ENCODE peak calls at places on chromosomes 5 and 9, in eight cellular contexts. M is sigmoid colon, K is IMR-90, U is stomach, O is endodermal cell, X is lung, J is psoas muscle, S is A549. N is an unnamed sample.

GRCh38 chr5:7873216-7873615 is 4.3 kb downstream of the MTRR start:
- DNase-seq in U (no peak), J (no peak), X (no peak), S (no peak), M (no peak), O (no peak), K (no peak), N (no peak)

GRCh38 chr9:133782157-133783130 is 44.3 kb upstream of the SARDH start:
- DNase-seq in X (peak; percentile 64), O (peak; percentile 93), M (peak; percentile 78), J (peak; percentile 58), K (peak; percentile 62), S (peak; percentile 66), U (peak; percentile 80), N (peak; percentile 25)

GRCh38 chr5:17216176-17216973 is 1.1 kb upstream of the BASP1 start:
- DNase-seq in M (peak; percentile 79), K (peak; percentile 76), J (peak; percentile 71), U (peak; percentile 85), X (peak; percentile 81), S (peak; percentile 92), O (peak; percentile 94), N (peak; percentile 63)

GRCh38 chr9:87793292-87793691 is 67.4 kb downstream of the CTSL start:
- DNase-seq in K (peak; percentile 87), S (peak; percentile 93), U (no peak), J (no peak), M (no peak), O (no peak), X (no peak), N (no peak)

GRCh38 chr5:80109549-80110478 is 74.7 kb downstream of the THBS4 start:
- DNase-seq in X (no peak), S (no peak), J (no peak), U (no peak), O (peak; percentile 71), K (no peak), M (peak; percentile 93), N (no peak)

GRCh38 chr9:87564111-87564510 is 66.4 kb downstream of the DAPK1 start:
- DNase-seq in J (no peak), X (no peak), M (no peak), O (no peak), U (no peak), K (no peak), S (no peak), N (no peak)

GRCh38 chr5:81751836-81752643 is 1.1 kb upstream of the SSBP2 start:
- DNase-seq in K (no peak), X (no peak), J (no peak), S (no peak), U (peak; percentile 30), O (no peak), M (peak; percentile 77), N (no peak)

GRCh38 chr5:160312139-160312959 is at the start of gene CCNJL:
- DNase-seq in O (peak; percentile 93), S (peak; percentile 62), M (no peak), X (peak; percentile 66), K (peak; percentile 44), U (peak; percentile 65), J (peak; percentile 39), N (no peak)

GRCh38 chr5:127938746-127939145 is 144.8 kb upstream of the SLC12A2 start:
- DNase-seq in X (no peak), U (no peak), M (no peak), J (no peak), K (no peak), O (no peak), S (no peak), N (no peak)

GRCh38 chr5:83179966-83180365 is 102.6 kb downstream of the XRCC4 start:
- DNase-seq in M (no peak), J (no peak), K (peak; percentile 83), U (no peak), O (no peak), X (no peak), S (no peak), N (no peak)

GRCh38 chr5:142499591-142500384 is 175.0 kb upstream of the SPRY4 start:
- DNase-seq in J (no peak), X (no peak), O (no peak), U (no peak), K (no peak), M (no peak), S (no peak), N (no peak)

GRCh38 chr5:33371660-33372059 is 69.1 kb upstream of the TARS1 start:
- DNase-seq in J (no peak), O (no peak), U (no peak), S (no peak), X (no peak), K (peak; percentile 93), M (no peak), N (no peak)

GRCh38 chr5:181109489-181110013 is 21.4 kb downstream of the OR2V1 start:
- DNase-seq in U (no peak), J (no peak), X (no peak), M (peak; percentile 45), O (peak; percentile 75), K (no peak), S (no peak), N (no peak)

GRCh38 chr9:109779711-109780452 is at the start of gene PALM2AKAP2:
- DNase-seq in X (peak; percentile 31), U (no peak), M (peak; percentile 77), J (peak; percentile 74), S (peak; percentile 43), O (peak; percentile 90), K (peak; percentile 68), N (no peak)

GRCh38 chr9:136572003-136572595 is 26.3 kb upstream of the NOTCH1 start:
- DNase-seq in M (no peak), S (peak; percentile 76), O (peak; percentile 99), J (no peak), U (no peak), X (no peak), K (peak; percentile 77), N (no peak)

GRCh38 chr9:14346826-14347407 is 33.0 kb upstream of the NFIB start:
- DNase-seq in X (no peak), K (no peak), J (peak; percentile 54), U (no peak), M (no peak), S (no peak), O (peak; percentile 74), N (no peak)
- H3K4me3 ChIP-seq in X (no peak overlapping the region), K (no peak overlapping the region), J (peak overlapping the region; percentile 71), U (peak overlapping the region; percentile 46), M (peak overlapping the region; percentile 51), S (peak overlapping the region; percentile 55), O (peak overlapping the region; percentile 83), N (no peak overlapping the region)

GRCh38 chr5:151156732-151157402 is 712 bp downstream of the ANXA6 start:
- DNase-seq in J (no peak), U (no peak), M (peak; percentile 77), X (no peak), O (peak; percentile 68), K (peak; percentile 23), S (no peak), N (no peak)

GRCh38 chr5:151158287-151158661 is 695 bp upstream of the ANXA6 start:
- DNase-seq in K (no peak), M (no peak), J (no peak), O (peak; percentile 87), X (no peak), U (no peak), S (no peak), N (no peak)

GRCh38 chr5:151155149-151155776 is 2.3 kb downstream of the ANXA6 start:
- DNase-seq in S (no peak), M (no peak), O (no peak), K (peak; percentile 27), U (no peak), X (no peak), J (no peak), N (no peak)

GRCh38 chr5:151157426-151158286 is at the start of gene ANXA6:
- DNase-seq in J (peak; percentile 91), S (peak; percentile 63), O (peak; percentile 92), X (peak; percentile 83), M (peak; percentile 95), K (peak; percentile 73), U (peak; percentile 85), N (peak; percentile 44)

GRCh38 chr5:151155777-151156731 is 1.5 kb downstream of the ANXA6 start:
- DNase-seq in M (peak; percentile 77), K (peak; percentile 68), X (no peak), U (no peak), O (peak; percentile 63), J (no peak), S (no peak), N (no peak)
- TF ChIP-seq CTCF in M (no peak), K (no peak), X (no peak), U (no peak), O (peak; percentile 29), J (no peak), S (no peak), N (no peak)

GRCh38 chr9:127767909-127768331 is 10.5 kb downstream of the SH2D3C start:
- DNase-seq in S (no peak), J (no peak), X (no peak), K (peak; percentile 41), M (no peak), U (no peak), O (peak; percentile 71), N (no peak)
- H3K4me3 ChIP-seq in S (no peak overlapping the region), J (peak overlapping the region; percentile 37), X (no peak overlapping the region), K (no peak overlapping the region), M (no peak overlapping the region), U (no peak overlapping the region), O (no peak overlapping the region), N (no peak overlapping the region)

DNA sequence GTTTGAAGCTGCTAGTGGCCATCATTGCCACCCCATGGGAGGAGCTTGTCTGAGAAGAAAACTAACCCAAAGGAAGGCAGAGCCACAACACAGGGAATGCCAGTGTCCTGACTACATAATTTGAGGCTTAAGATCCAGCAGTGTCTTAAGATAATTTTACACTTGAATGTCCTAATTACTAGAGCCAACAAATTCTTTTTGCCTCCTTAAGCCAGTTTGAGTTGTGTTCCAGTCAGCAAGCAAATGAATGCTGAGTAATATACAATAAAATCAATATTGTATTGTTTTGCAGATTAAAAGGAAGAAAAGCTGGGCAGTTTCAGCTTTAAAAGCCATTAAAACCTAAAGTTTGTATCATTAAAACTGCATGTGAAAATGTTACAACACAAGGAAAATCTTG is 13.9 kb downstream of the HTR4 start:
- DNase-seq in U (no peak), X (no peak), S (no peak), K (no peak), O (no peak), M (no peak), J (no peak), N (no peak)
- TF ChIP-seq CTCF in U (no peak), X (no peak), S (no peak), K (no peak), O (no peak), M (no peak), J (no peak), N (no peak)

DNA sequence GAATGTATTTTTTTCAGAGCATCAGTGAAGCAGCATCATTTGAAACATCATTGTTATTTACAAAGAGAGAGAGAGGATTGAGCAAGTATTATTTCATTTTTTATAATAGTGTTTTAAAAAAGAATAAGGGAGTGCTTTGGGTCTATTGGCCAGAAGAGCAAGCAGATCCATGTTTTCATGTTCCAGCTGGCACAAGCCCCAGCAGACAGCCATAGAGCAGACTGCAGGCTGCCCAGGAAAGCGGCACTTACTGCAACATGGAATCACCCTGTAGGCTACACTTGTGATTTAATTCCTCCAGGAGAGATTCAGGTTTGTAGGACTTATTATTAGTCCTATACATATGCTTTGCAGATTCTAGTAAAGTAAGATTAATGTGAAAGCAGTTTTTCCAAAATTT is 407.0 kb upstream of the GRAMD2B start:
- DNase-seq in S (no peak), U (no peak), O (no peak), M (no peak), X (no peak), K (no peak), J (no peak), N (no peak)
- H3K4me3 ChIP-seq in S (no peak overlapping the region), U (no peak overlapping the region), O (no peak overlapping the region), M (no peak overlapping the region), X (no peak overlapping the region), K (no peak overlapping the region), J (no peak overlapping the region), N (no peak overlapping the region)

N was measured in LNCaP clone FGC.